ENCODE peak calls at places on chromosomes 3 and 15, in seven cellular contexts. I, S, Y, E, Z, W and X are unnamed samples. For H3K4me1, the result is how much of the 10 kb centered on the place peaks cover.

GRCh38 chr3:179560791-179561190 is 1.9 kb upstream of the ACTL6A start:
- DNase-seq in S (no peak), Z (no peak), W (no peak), E (no peak), Y (no peak), I (no peak), X (no peak)

GRCh38 chr3:79032686-79033318 is 735.0 kb downstream of the ROBO1 start:
- DNase-seq in Y (no peak), W (peak), I (peak), E (no peak), S (no peak), Z (no peak), X (no peak)

GRCh38 chr3:107753494-107753893 is 230.7 kb downstream of the BBX start:
- DNase-seq in Z (no peak), E (no peak), S (no peak), W (peak), I (peak), Y (peak), X (no peak)

GRCh38 chr3:53773586-53774368 is 72.4 kb downstream of the CHDH start:
- DNase-seq in E (no peak), Y (no peak), Z (no peak), S (no peak), I (peak), W (no peak), X (no peak)

GRCh38 chr3:193905993-193906396 is 230.0 kb upstream of the HES1 start:
- DNase-seq in Y (no peak), E (no peak), Z (no peak), W (no peak), I (no peak), S (no peak), X (no peak)

GRCh38 chr3:38031022-38031994 is 1.9 kb upstream of the PLCD1 start:
- DNase-seq in Y (peak), S (no peak), I (no peak), E (no peak), W (no peak), Z (peak), X (peak)

GRCh38 chr3:115019900-115020299 is 127.2 kb downstream of the ZBTB20 start:
- DNase-seq in Z (no peak), E (no peak), Y (no peak), I (no peak), W (no peak), S (no peak), X (no peak)

GRCh38 chr15:68767833-68768232 is 52.9 kb downstream of the ANP32A start:
- DNase-seq in S (no peak), Z (no peak), W (no peak), Y (no peak), I (no peak), E (no peak), X (no peak)

GRCh38 chr3:95738045-95738444 is 1076.3 kb upstream of the EPHA6 start:
- DNase-seq in W (no peak), Z (no peak), Y (no peak), S (no peak), I (no peak), E (no peak), X (no peak)

GRCh38 chr15:38251726-38252480 is 733 bp upstream of the SPRED1 start:
- DNase-seq in W (peak), I (peak), Y (peak), Z (peak), E (peak), S (peak), X (peak)

GRCh38 chr15:60708684-60709083 is 229.7 kb upstream of the ICE2 start:
- DNase-seq in E (no peak), W (no peak), Y (no peak), I (peak), Z (no peak), S (no peak), X (no peak)

GRCh38 chr3:178304758-178305157 is 231.5 kb upstream of the KCNMB2 start:
- DNase-seq in W (no peak), Y (no peak), I (peak), S (no peak), Z (no peak), E (no peak), X (no peak)

GRCh38 chr3:134651347-134652041 is 672 bp upstream of the KY start:
- DNase-seq in E (peak), W (peak), Z (no peak), I (peak), Y (no peak), S (no peak), X (no peak)

GRCh38 chr15:27059610-27060202 is 88.7 kb downstream of the GABRG3 start:
- DNase-seq in Y (peak), W (peak), E (no peak), Z (no peak), S (no peak), I (peak), X (no peak)

GRCh38 chr3:193905541-193905940 is 230.4 kb upstream of the HES1 start:
- DNase-seq in Y (no peak), E (no peak), S (no peak), Z (no peak), I (no peak), W (no peak), X (no peak)

GRCh38 chr3:30989266-30989799 is 94.9 kb upstream of the GADL1 start:
- DNase-seq in Z (no peak), Y (no peak), S (no peak), E (no peak), I (no peak), W (peak), X (no peak)

GRCh38 chr3:110958476-110959147 is 113.0 kb upstream of the NECTIN3 start:
- DNase-seq in Y (no peak), Z (no peak), I (no peak), S (no peak), W (no peak), E (no peak), X (no peak)

GRCh38 chr3:160479376-160479775 is 29.8 kb upstream of the TRIM59 start:
- DNase-seq in Y (no peak), S (no peak), W (no peak), I (no peak), Z (no peak), E (no peak), X (no peak)

GRCh38 chr3:101017048-101017447 is 23.8 kb upstream of the ABI3BP start:
- DNase-seq in I (peak), S (no peak), W (no peak), Y (no peak), Z (no peak), E (no peak), X (no peak)

GRCh38 chr3:126117786-126118185 is 33.9 kb upstream of the SLC41A3 start:
- DNase-seq in Z (peak), E (peak), W (no peak), Y (no peak), I (no peak), S (peak), X (no peak)

GRCh38 chr3:130850846-130851245 is 43.0 kb upstream of the ATP2C1 start:
- DNase-seq in Z (no peak), I (no peak), Y (no peak), S (no peak), E (no peak), W (no peak), X (no peak)

GRCh38 chr15:44075535-44075934 is 119.5 kb downstream of the FRMD5 start:
- DNase-seq in S (no peak), I (peak), E (no peak), Z (no peak), W (no peak), Y (no peak), X (no peak)

GRCh38 chr15:48644827-48645557 is 517 bp downstream of the FBN1 start:
- DNase-seq in E (peak), Z (no peak), S (peak), I (peak), W (peak), Y (peak), X (no peak)

GRCh38 chr3:14371573-14372474 is 30.6 kb upstream of the SLC6A6 start:
- DNase-seq in Y (peak), Z (peak), I (peak), S (peak), E (peak), W (no peak), X (no peak)

GRCh38 chr3:53820084-53820483 is 26.1 kb downstream of the CHDH start:
- DNase-seq in E (no peak), I (no peak), Z (no peak), W (no peak), S (no peak), Y (no peak), X (no peak)

GRCh38 chr3:71304261-71304646 is 279.3 kb downstream of the FOXP1 start:
- DNase-seq in W (no peak), I (no peak), S (no peak), E (no peak), Y (no peak), Z (no peak), X (no peak)
- H3K4me1 ChIP-seq in W (half or more), I (under half), S (half or more), E (under half), Y (under half), Z (under half), X (under half)

GRCh38 chr3:58035512-58035867 is 27.3 kb downstream of the FLNB start:
- DNase-seq in Y (no peak), E (no peak), W (no peak), I (peak), S (no peak), Z (no peak), X (no peak)
- H3K4me1 ChIP-seq in Y (half or more), E (under half), W (under half), I (under half), S (under half), Z (under half), X (under half)

GRCh38 chr3:12653772-12654171 is 10.1 kb downstream of the RAF1 start:
- DNase-seq in W (no peak), I (no peak), Z (no peak), S (no peak), Y (no peak), E (no peak), X (no peak)
- H3K4me1 ChIP-seq in W (under half), I (under half), Z (under half), S (half or more), Y (under half), E (half or more), X (under half)

GRCh38 chr3:52218953-52219650 is 6.3 kb downstream of the TLR9 start:
- DNase-seq in S (peak), I (no peak), E (no peak), Z (peak), W (peak), Y (no peak), X (no peak)
- H3K4me1 ChIP-seq in S (half or more), I (under half), E (half or more), Z (under half), W (under half), Y (under half), X (half or more)

GRCh38 chr3:66441692-66442091 is 59.1 kb downstream of the LRIG1 start:
- DNase-seq in E (no peak), I (no peak), S (no peak), Z (no peak), W (no peak), Y (no peak), X (no peak)

GRCh38 chr3:66442254-66443249 is 58.3 kb downstream of the LRIG1 start:
- DNase-seq in I (peak), E (peak), W (peak), S (no peak), Y (no peak), Z (no peak), X (no peak)

GRCh38 chr3:66444146-66444644 is 56.6 kb downstream of the LRIG1 start:
- DNase-seq in S (no peak), Y (no peak), E (no peak), I (no peak), Z (no peak), W (no peak), X (no peak)

GRCh38 chr3:66441124-66441523 is 59.7 kb downstream of the LRIG1 start:
- DNase-seq in Z (no peak), I (peak), S (no peak), E (no peak), Y (no peak), W (no peak), X (no peak)

DNA sequence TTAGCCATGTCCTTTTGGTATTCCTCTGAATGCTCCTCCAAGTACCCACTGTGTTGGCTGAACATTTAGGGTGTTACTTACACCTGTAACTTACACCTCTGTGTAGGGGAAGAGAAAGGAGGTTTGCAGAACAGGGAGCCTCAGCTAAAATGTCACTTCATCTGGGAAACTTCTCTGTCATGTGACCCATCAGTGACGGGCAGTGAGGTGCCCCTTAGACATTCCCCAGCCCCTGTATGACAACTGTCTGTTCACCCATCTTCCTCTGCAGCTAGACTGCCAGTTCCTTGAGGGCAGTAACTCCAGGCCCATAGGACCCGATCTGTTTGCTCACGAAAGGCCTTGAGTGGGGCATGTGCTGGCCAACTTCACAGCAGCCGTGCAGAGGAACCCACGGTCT is 57.4 kb downstream of the LRIG1 start:
- DNase-seq in W (no peak), Z (no peak), I (no peak), S (no peak), E (no peak), Y (no peak), X (no peak)
- H3K4me1 ChIP-seq in W (half or more), Z (under half), I (under half), S (under half), E (half or more), Y (under half), X (under half)

GRCh38 chr3:187490366-187490765 is 122.2 kb downstream of the RTP4 start:
- DNase-seq in E (no peak), S (no peak), I (peak), Y (no peak), W (no peak), Z (no peak), X (no peak)
- H3K4me1 ChIP-seq in E (under half), S (under half), I (under half), Y (under half), W (under half), Z (under half), X (under half)